ENCODE peak calls at places on chromosomes 13 and 19, in eight cellular contexts. K is endodermal cell, B is bronchial epithelial cell, W is AG10803, F is fibroblast of the aortic adventitia, R is prostate gland, D is GM23338, P is heart left ventricle. N is an unnamed sample.

GRCh38 chr13:25708268-25708667 is 336.5 kb downstream of the ATP8A2 start:
- DNase-seq in P (no peak), W (no peak), D (no peak), B (no peak), R (no peak), F (no peak), K (no peak), N (no peak)

GRCh38 chr13:32016631-32017030 is 14.9 kb upstream of the FRY start:
- DNase-seq in W (peak; percentile 50), B (no peak), P (no peak), K (no peak), F (no peak), D (no peak), R (no peak), N (peak; percentile 70)

GRCh38 chr19:15464394-15465385 is at the start of gene RASAL3:
- DNase-seq in F (peak; percentile 43), R (no peak), D (peak; percentile 49), W (no peak), B (no peak), P (no peak), K (peak; percentile 59), N (no peak)

GRCh38 chr13:40508112-40508511 is 158.3 kb downstream of the FOXO1 start:
- DNase-seq in B (peak; percentile 63), P (no peak), K (no peak), F (peak; percentile 85), R (no peak), W (peak; percentile 69), D (no peak), N (peak; percentile 42)

GRCh38 chr19:5628919-5629481 is 6.1 kb downstream of the SAFB start:
- DNase-seq in B (no peak), P (no peak), D (no peak), W (no peak), K (no peak), R (no peak), F (no peak), N (no peak)

GRCh38 chr13:110103026-110103425 is 203.9 kb downstream of the COL4A1 start:
- DNase-seq in R (no peak), P (no peak), B (no peak), W (no peak), F (no peak), K (no peak), D (no peak), N (peak; percentile 62)

GRCh38 chr19:10290439-10290875 is 705 bp downstream of the ICAM5 start:
- DNase-seq in F (peak; percentile 24), R (no peak), P (peak; percentile 34), B (no peak), K (peak; percentile 75), W (no peak), D (peak; percentile 78), N (peak; percentile 10)

GRCh38 chr19:56748443-56748842 is 76.9 kb upstream of the ZNF835 start:
- DNase-seq in W (no peak), B (peak; percentile 4), P (no peak), F (no peak), K (no peak), D (peak; percentile 11), R (no peak), N (peak; percentile 6)

GRCh38 chr13:30165791-30166190 is 141.6 kb downstream of the KATNAL1 start:
- DNase-seq in K (no peak), R (no peak), B (no peak), P (no peak), W (peak; percentile 33), D (peak; percentile 21), F (peak; percentile 43), N (no peak)

GRCh38 chr13:112892759-112893569 is 76.0 kb upstream of the MCF2L start:
- DNase-seq in R (no peak), W (no peak), F (no peak), P (no peak), K (peak; percentile 81), D (no peak), B (no peak), N (no peak)

GRCh38 chr19:42965204-42965603 is 28.2 kb upstream of the PSG7 start:
- DNase-seq in W (peak; percentile 69), P (no peak), R (no peak), B (peak; percentile 39), F (peak; percentile 57), K (no peak), D (no peak), N (peak; percentile 30)

DNA sequence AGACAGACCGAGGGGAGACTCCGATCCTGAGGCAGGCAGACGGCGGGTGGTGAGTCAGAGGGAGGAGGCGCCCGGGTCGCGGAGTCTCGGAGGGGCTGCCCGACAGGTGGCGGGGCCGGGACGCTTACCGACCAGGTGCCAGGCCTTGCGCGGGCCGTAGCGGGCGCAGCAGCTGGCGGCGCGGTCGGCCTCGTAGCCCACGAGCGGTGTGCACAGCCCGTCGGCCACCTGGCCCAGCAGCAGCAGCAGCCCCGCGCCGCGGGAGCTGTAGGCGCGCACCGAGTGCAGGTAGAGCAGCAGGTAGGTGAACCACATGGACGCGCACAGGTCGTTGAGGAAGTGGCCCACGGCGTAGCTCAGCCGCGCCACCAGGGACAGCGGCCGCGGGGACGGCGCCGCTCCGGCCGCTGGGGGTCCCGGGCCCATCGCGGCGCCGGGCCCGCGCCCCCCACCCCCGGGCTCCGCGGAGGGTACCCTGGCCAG is 367 bp downstream of the MFSD12 start:
- DNase-seq in P (no peak), W (no peak), B (peak; percentile 44), D (peak; percentile 51), F (no peak), K (peak; percentile 74), R (peak; percentile 23), N (peak; percentile 66)
- TF ChIP-seq CTCF in P (peak; percentile 7), W (no peak), B (peak; percentile 31), D (no peak), F (no peak), K (no peak), R (no peak), N (no peak)

GRCh38 chr13:102814793-102815192 is 15.9 kb downstream of the BIVM start:
- DNase-seq in K (no peak), F (no peak), W (no peak), P (no peak), R (no peak), D (no peak), B (no peak), N (no peak)

GRCh38 chr13:102816633-102817032 is 17.7 kb downstream of the BIVM start:
- DNase-seq in F (no peak), B (no peak), P (no peak), D (no peak), R (no peak), K (no peak), W (peak; percentile 52), N (no peak)

GRCh38 chr13:102815788-102816187 is 16.9 kb downstream of the BIVM start:
- DNase-seq in D (no peak), F (no peak), K (no peak), R (no peak), W (no peak), P (no peak), B (no peak), N (no peak)

GRCh38 chr13:102812616-102813287 is 13.8 kb downstream of the BIVM start:
- DNase-seq in F (peak; percentile 33), R (no peak), D (peak; percentile 32), B (no peak), P (no peak), K (no peak), W (no peak), N (peak; percentile 22)

DNA sequence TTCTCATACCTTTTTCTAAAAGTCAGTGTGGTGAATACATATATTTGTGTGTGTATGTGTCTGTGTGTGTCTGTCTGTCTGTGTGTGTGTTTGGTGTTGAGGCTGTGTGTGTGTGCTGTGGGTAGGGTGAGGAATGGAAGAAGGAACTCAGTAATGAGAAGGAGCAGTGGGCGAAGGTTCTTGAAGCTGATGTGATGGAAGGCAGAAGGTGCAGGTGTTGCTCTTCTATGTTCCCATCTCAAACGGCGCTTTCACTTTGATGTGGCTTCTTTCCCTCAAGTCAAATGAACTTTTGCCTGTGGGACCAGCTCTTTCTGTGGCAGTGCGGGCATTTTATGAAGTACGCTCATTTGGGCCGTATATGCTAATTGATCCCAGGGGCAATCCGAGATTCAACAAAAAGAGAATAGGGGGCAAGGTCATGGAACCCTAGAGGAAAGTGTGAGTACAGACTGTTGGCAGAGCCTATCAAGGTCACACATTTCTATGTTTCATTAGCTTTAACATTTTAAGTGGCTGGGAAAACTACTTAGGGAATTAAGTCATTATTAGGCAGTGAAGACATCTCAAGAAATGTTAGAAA is 15.2 kb downstream of the BIVM start:
- DNase-seq in P (no peak), R (no peak), F (no peak), D (no peak), B (no peak), K (no peak), W (no peak), N (no peak)
- H3K4me3 ChIP-seq in P (no peak overlapping the region), R (no peak overlapping the region), F (no peak overlapping the region), D (no peak overlapping the region), B (no peak overlapping the region), K (no peak overlapping the region), W (no peak overlapping the region), N (no peak overlapping the region)

DNA sequence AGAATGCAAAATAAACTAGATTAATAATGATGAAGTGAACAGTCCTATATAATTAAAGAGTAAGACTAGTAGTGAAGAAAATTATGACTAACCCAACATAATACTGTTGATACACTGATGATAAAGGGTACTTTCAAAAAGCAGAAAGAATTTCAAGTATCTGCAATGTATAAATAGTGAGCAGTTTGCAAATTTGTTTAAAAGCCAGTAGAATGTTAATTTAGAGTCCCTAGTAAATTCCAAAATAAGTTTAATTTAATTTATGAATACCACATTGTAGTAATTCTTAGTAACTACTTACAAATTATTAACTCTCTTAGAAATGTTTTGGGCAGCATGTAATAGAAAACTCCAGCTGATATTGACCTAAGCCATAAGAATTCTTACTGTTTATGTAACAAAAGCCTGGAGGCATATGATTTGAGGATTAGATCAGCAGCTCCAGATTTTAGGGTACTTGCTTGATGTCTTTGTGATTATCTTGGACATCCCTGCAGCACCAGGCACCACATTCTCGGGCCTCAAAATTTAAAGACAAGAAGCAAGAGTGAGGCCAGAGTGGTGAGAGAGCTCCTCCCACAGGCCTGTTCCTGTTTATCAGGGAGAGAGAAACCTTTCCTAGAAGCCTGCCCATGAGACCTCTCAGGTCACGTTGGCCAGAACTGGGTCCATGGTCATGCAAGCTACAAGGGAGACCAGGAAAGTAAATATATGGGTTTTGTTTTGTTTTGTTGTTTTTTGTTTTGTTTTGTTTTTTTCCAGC is 67.6 kb upstream of the TDRD3 start:
- DNase-seq in K (peak; percentile 90), R (no peak), W (peak; percentile 17), D (peak; percentile 87), B (peak; percentile 23), P (no peak), F (peak; percentile 48), N (peak; percentile 27)
- TF ChIP-seq CTCF in K (peak; percentile 85), R (no peak), W (peak; percentile 50), D (peak; percentile 95), B (peak; percentile 53), P (no peak), F (peak; percentile 44), N (peak; percentile 57)

DNA sequence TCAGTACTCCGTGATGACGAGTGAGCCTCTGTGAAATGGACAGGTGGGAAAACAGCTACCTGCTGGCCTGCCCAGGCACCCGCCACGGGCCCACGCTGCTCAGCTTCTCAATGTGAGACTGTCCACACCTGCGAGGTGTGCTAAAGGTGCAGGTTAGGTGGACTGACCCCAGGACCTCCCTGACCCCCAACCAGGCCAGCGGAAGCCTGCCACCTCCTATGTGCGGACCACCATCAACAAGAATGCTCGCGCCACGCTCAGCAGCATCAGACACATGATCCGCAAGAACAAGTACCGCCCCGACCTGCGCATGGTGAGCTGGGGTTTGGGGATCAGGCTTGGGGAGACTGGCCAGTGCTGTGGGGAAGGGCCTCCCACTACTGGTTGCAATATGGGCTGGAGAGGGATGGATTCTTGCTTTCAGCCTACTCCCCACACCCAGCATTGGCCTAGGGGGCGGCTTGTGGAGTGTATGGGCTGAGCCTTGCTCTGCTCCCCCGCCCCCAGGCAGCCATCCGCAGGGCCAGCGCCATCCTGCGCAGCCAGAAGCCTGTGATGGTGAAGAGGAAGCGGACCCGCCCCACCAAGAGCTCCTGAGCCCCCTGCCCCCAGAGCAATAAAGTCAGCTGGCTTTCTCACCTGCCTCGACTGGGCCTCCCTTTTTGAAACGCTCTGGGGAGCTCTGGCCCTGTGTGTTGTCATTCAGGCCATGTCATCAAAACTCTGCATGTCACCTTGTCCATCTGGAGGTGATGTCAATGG is 2.2 kb downstream of the RPL28 start:
- DNase-seq in P (no peak), R (no peak), B (no peak), W (no peak), D (no peak), K (no peak), F (no peak), N (no peak)
- H3K4me3 ChIP-seq in P (peak overlapping the region; percentile 79), R (peak overlapping the region; percentile 74), B (no peak overlapping the region), W (peak overlapping the region; percentile 98), D (peak overlapping the region; percentile 99), K (peak overlapping the region; percentile 99), F (peak overlapping the region; percentile 99), N (peak overlapping the region; percentile 98)

N was measured in fibroblast of villous mesenchyme.